ENCODE peak calls at places on chromosomes 6 and 20, in ten cellular contexts. Y is HCT116; G is NB4; I is CD8-positive, alpha-beta T cell; L is BJ; W is bronchial epithelial cell; Z is GM12865; T is transverse colon; N is colonic mucosa; C is breast epithelium. J is an unnamed sample.

GRCh38 chr6:42978487-42978792 is 541 bp downstream of the PEX6 start:
- DNase-seq in T (peak), Z (peak), G (peak), C (no peak), I (no peak), W (no peak), Y (no peak), N (peak), L (no peak), J (peak)

GRCh38 chr20:62120990-62121775 is 1.1 kb upstream of the LSM14B start:
- DNase-seq in G (no peak), T (peak), Z (no peak), W (peak), I (no peak), N (peak), L (no peak), Y (peak), C (peak), J (peak)

GRCh38 chr6:19788684-19789083 is 48.5 kb upstream of the ID4 start:
- DNase-seq in N (no peak), Y (no peak), Z (no peak), T (no peak), I (no peak), C (no peak), L (no peak), G (no peak), W (no peak), J (no peak)

GRCh38 chr6:42782689-42783176 is 881 bp downstream of the BICRAL start:
- DNase-seq in Y (peak), Z (peak), G (peak), I (peak), C (peak), N (peak), W (peak), L (peak), T (peak), J (peak)

GRCh38 chr6:108619431-108620197 is 58.9 kb downstream of the FOXO3 start:
- DNase-seq in W (peak), C (no peak), I (no peak), N (no peak), G (no peak), Z (no peak), Y (no peak), T (no peak), L (no peak), J (no peak)

GRCh38 chr6:39865011-39865888 is 69.0 kb downstream of the MOCS1 start:
- DNase-seq in L (no peak), N (peak), Z (peak), W (peak), I (peak), G (peak), C (peak), Y (peak), T (peak), J (peak)

GRCh38 chr6:138378463-138378862 is 758 bp downstream of the SMIM28 start:
- DNase-seq in Y (no peak), L (no peak), W (no peak), T (no peak), C (no peak), Z (no peak), N (no peak), G (no peak), I (no peak), J (no peak)

GRCh38 chr6:108361312-108361932 is 66.6 kb downstream of the AFG1L start:
- DNase-seq in G (peak), W (no peak), T (no peak), L (no peak), I (no peak), Z (no peak), C (no peak), N (no peak), Y (no peak), J (no peak)

GRCh38 chr6:21005816-21006553 is 471.7 kb downstream of the CDKAL1 start:
- DNase-seq in Y (peak), C (no peak), W (peak), I (no peak), G (no peak), Z (peak), T (no peak), L (peak), N (no peak), J (no peak)

GRCh38 chr20:48406462-48407235 is 421.1 kb downstream of the PREX1 start:
- DNase-seq in T (no peak), G (peak), Z (peak), I (no peak), W (no peak), N (no peak), Y (no peak), L (no peak), C (no peak), J (no peak)

GRCh38 chr20:47558295-47558694 is 56.6 kb downstream of the NCOA3 start:
- DNase-seq in W (no peak), Z (no peak), I (no peak), N (no peak), C (no peak), T (no peak), G (no peak), L (no peak), Y (no peak), J (no peak)

GRCh38 chr6:53793318-53793975 is 1.4 kb upstream of the LRRC1 start:
- DNase-seq in W (peak), Z (peak), G (peak), Y (peak), T (peak), C (peak), N (peak), L (no peak), I (no peak), J (peak)

GRCh38 chr6:152605342-152605741 is 31.8 kb downstream of the SYNE1 start:
- DNase-seq in I (no peak), T (no peak), W (peak), Z (no peak), Y (no peak), N (no peak), G (no peak), L (no peak), C (no peak), J (no peak)

GRCh38 chr6:106300944-106301343 is 24.6 kb downstream of the ATG5 start:
- DNase-seq in W (peak), N (no peak), Z (peak), G (peak), C (no peak), I (no peak), L (no peak), Y (no peak), T (no peak), J (no peak)

GRCh38 chr6:33147807-33148666 is 44.2 kb downstream of the COL11A2 start:
- DNase-seq in I (no peak), N (no peak), L (no peak), C (no peak), T (no peak), W (peak), Y (peak), G (peak), Z (peak), J (no peak)

GRCh38 chr6:75334266-75335040 is 49.9 kb upstream of the TMEM30A start:
- DNase-seq in Z (no peak), C (no peak), N (no peak), Y (no peak), G (peak), T (no peak), L (peak), W (peak), I (no peak), J (no peak)

GRCh38 chr6:13116155-13116554 is 212.2 kb downstream of the TBC1D7 start:
- DNase-seq in T (no peak), Y (no peak), N (no peak), G (peak), W (no peak), C (no peak), Z (no peak), L (no peak), I (no peak), J (no peak)

DNA sequence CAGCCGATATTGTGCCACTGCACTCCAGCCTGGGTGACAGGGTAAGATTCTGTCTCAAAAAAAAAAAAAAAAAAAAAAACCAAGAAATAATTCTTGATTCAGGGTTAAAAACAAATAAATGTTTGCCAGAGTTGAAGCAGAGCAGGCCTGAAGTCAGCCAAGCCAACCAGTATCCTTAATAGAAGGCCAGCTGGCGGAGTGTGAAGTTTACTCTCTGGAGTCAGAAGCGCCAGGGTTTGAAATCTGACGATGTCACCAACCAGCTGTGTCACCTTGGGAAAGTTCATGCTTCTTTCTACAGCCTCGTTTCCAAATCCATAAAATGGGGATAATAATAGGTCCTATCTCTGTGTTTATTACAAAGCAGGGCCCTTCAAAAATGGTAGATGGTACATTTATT is 73.0 kb upstream of the ENPP5 start:
- DNase-seq in W (no peak), Z (no peak), G (no peak), C (no peak), Y (no peak), L (no peak), I (no peak), T (no peak), N (no peak), J (no peak)
- H3K4me3 ChIP-seq in W (no peak), Z (no peak), G (no peak), C (no peak), Y (no peak), L (no peak), I (no peak), T (no peak), N (no peak), J (no peak)

GRCh38 chr6:3079700-3080099 is 11.4 kb downstream of the RIPK1 start:
- DNase-seq in L (no peak), C (no peak), G (no peak), Z (no peak), I (no peak), Y (no peak), W (no peak), N (no peak), T (no peak), J (no peak)
- TF ChIP-seq CTCF in L (no peak), C (no peak), G (no peak), Z (no peak), I (no peak), Y (no peak), W (no peak), N (no peak), T (no peak), J (no peak)

DNA sequence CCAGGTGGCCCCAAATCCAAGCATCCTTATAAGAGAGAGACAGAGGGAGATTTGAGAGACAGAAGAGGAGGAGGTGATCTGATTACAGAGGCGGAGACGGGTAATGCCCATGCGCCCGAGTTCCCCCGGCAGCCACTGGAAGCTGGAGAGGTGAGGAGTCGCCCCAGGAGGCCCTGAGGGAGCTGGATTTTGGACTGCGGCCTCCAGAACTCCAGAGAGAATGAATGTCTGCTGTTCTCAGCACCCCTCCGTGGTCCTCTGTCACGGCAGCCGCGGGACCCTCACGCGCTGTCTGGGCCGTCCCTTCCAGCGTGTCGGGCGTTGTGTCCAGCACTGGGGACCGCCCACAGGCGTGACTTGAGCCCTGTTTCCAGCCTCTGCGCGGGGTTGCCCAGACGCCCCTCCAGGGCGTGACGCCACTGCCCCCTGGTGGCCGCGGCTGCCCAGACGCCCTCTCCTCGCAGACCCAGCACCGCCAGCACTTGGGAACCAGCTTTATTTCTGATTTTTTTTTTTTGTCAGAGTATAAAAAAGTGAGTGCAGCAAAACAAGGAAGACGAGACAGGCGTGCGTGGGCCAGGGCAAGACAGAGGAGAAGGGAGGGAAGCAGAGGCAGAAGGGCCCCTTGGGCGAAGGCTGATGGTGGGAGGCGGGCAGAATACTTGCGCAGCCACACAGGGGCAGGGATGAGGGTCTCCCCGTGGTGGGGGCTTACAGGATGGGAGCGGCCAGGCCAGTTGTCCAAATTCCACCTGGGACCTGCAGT is 4.1 kb upstream of the ZNF512B start:
- DNase-seq in Y (peak), N (peak), I (peak), C (peak), G (peak), L (peak), W (peak), Z (peak), T (peak), J (peak)
- H3K4me3 ChIP-seq in Y (peak), N (no peak), I (no peak), C (peak), G (no peak), L (peak), W (peak), Z (no peak), T (peak), J (no peak)

GRCh38 chr6:46014511-46015118 is 1.0 kb downstream of the CLIC5 start:
- DNase-seq in T (peak), Y (no peak), N (peak), C (no peak), W (no peak), L (no peak), I (peak), G (peak), Z (no peak), J (peak)
- TF ChIP-seq CTCF in T (no peak), Y (no peak), N (no peak), C (no peak), W (no peak), L (no peak), I (no peak), G (no peak), Z (no peak), J (no peak)

GRCh38 chr6:169076240-169076639 is 177.4 kb downstream of the THBS2 start:
- DNase-seq in W (no peak), L (no peak), T (no peak), I (no peak), G (no peak), Z (no peak), N (no peak), C (no peak), Y (no peak), J (no peak)
- H3K4me3 ChIP-seq in W (no peak), L (no peak), T (no peak), I (no peak), G (no peak), Z (no peak), N (no peak), C (no peak), Y (no peak), J (no peak)

DNA sequence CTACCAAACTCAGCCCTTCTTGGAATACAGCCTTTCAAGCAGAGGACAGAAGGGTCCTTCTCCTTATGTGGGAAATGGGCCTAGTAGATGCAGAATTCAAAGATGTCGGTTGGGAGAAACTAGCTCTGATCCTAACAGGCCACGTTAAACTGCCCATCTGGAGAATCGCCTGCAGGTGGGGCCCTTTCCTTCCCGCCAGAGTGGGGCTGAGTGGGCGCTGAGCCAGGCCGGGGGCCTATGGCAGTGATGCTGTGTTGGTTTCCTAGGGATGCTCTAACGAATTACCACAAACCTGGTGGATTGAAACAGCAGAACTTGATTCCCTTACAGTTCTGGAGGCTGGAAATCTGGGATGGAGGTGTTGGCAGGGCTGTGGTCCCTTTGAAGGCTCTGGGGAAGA is 9.1 kb downstream of the MAPK13 start:
- DNase-seq in C (no peak), T (no peak), N (no peak), Y (no peak), G (peak), I (no peak), Z (no peak), L (no peak), W (no peak), J (no peak)
- TF ChIP-seq CTCF in C (peak), T (no peak), N (no peak), Y (peak), G (peak), I (no peak), Z (peak), L (peak), W (peak), J (no peak)

GRCh38 chr20:45465492-45466266 is 3.9 kb upstream of the WFDC2 start:
- DNase-seq in Z (no peak), G (peak), N (peak), Y (no peak), I (no peak), C (no peak), L (no peak), W (no peak), T (peak), J (no peak)
- H3K4me3 ChIP-seq in Z (no peak), G (no peak), N (no peak), Y (no peak), I (no peak), C (no peak), L (no peak), W (no peak), T (no peak), J (no peak)

J was measured in mucosa of descending colon.